ENCODE peak calls at places on chromosome 12, in four cellular contexts. Y is HCT116, H is K562, Z is GM12878. P is an unnamed sample.

GRCh38 chr12:105617141-105617540 is 286.6 kb downstream of the C12orf75 start:
- DNase-seq in H (no peak), Z (no peak), Y (no peak), P (no peak)

GRCh38 chr12:81953541-81953940 is 194.4 kb upstream of the PPFIA2 start:
- DNase-seq in Y (no peak), H (no peak), Z (no peak), P (no peak)

GRCh38 chr12:114936148-114937099 is 252.4 kb upstream of the TBX3 start:
- DNase-seq in Z (no peak), Y (no peak), H (no peak), P (no peak)

GRCh38 chr12:27840229-27840999 is 60.4 kb upstream of the MANSC4 start:
- DNase-seq in Z (no peak), Y (no peak), H (no peak), P (no peak)

GRCh38 chr12:34033628-34034296 is 11.5 kb downstream of the ALG10 start:
- DNase-seq in Z (no peak), H (peak), Y (peak), P (no peak)

GRCh38 chr12:87491598-87491997 is 537.6 kb downstream of the C12orf50 start:
- DNase-seq in H (no peak), Z (no peak), Y (no peak), P (no peak)

GRCh38 chr12:29159690-29160089 is 10.6 kb downstream of the FAR2 start:
- DNase-seq in Z (no peak), H (no peak), Y (no peak), P (no peak)

GRCh38 chr12:25123126-25123525 is 71.8 kb downstream of the DNAI7 start:
- DNase-seq in Z (no peak), H (no peak), Y (no peak), P (no peak)

GRCh38 chr12:69936214-69936731 is 111.2 kb downstream of the MYRFL start:
- DNase-seq in Y (no peak), Z (no peak), H (no peak), P (no peak)

GRCh38 chr12:107840186-107840585 is 65.7 kb downstream of the ASCL4 start:
- DNase-seq in Y (no peak), H (no peak), Z (no peak), P (no peak)

GRCh38 chr12:80299976-80300375 is 144.1 kb upstream of the PTPRQ start:
- DNase-seq in Z (peak), Y (no peak), H (no peak), P (no peak)

GRCh38 chr12:95277139-95277538 is 59.5 kb downstream of the VEZT start:
- DNase-seq in Y (no peak), H (no peak), Z (no peak), P (no peak)

GRCh38 chr12:103523771-103524170 is 28.0 kb upstream of the C12orf42 start:
- DNase-seq in Z (no peak), Y (no peak), H (no peak), P (no peak)

GRCh38 chr12:1890119-1890703 is 28.2 kb downstream of the CACNA2D4 start:
- DNase-seq in Y (no peak), H (no peak), Z (no peak), P (peak)

GRCh38 chr12:95107362-95107761 is 33.9 kb upstream of the NR2C1 start:
- DNase-seq in Z (no peak), Y (no peak), H (no peak), P (no peak)

GRCh38 chr12:55132816-55133215 is 6.6 kb downstream of the OR9K2 start:
- DNase-seq in Y (no peak), Z (no peak), H (no peak), P (no peak)
- TF ChIP-seq EGR1 in Y (no peak), Z (no peak), H (no peak), P (no peak)

GRCh38 chr12:116055895-116056607 is 221.4 kb downstream of the MED13L start:
- DNase-seq in H (no peak), Y (no peak), Z (no peak), P (no peak)

GRCh38 chr12:116060765-116061164 is 216.7 kb downstream of the MED13L start:
- DNase-seq in Y (no peak), Z (peak), H (no peak), P (no peak)

GRCh38 chr12:116059901-116060300 is 217.6 kb downstream of the MED13L start:
- DNase-seq in H (no peak), Z (no peak), Y (no peak), P (no peak)

GRCh38 chr12:116057356-116057755 is 220.1 kb downstream of the MED13L start:
- DNase-seq in Z (no peak), Y (no peak), H (no peak), P (no peak)

DNA sequence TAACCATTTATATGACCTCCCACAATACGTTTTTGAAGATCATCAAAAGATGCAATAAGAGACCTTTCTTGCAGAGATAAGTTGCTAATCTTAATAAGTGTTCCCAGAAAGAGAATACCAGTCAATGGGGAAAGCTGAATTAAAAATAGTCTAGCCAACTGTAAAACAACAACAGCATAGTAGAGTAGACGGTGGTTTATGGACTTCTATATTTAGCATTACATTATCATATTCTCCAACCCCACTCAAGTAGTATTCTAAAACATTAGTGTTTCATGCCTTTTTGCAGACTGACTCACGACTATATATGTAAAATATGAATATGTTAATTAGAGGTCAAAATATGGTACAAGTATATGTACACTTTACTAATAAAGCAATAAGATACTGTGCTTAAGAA is 218.9 kb downstream of the MED13L start:
- DNase-seq in Z (no peak), Y (no peak), H (no peak), P (no peak)
- TF ChIP-seq EGR1 in Z (no peak), Y (no peak), H (no peak), P (no peak)

GRCh38 chr12:26179829-26180228 is 15.5 kb upstream of the SSPN start:
- DNase-seq in Z (no peak), Y (no peak), H (no peak), P (no peak)
- TF ChIP-seq EGR1 in Z (no peak), Y (no peak), H (no peak), P (no peak)

DNA sequence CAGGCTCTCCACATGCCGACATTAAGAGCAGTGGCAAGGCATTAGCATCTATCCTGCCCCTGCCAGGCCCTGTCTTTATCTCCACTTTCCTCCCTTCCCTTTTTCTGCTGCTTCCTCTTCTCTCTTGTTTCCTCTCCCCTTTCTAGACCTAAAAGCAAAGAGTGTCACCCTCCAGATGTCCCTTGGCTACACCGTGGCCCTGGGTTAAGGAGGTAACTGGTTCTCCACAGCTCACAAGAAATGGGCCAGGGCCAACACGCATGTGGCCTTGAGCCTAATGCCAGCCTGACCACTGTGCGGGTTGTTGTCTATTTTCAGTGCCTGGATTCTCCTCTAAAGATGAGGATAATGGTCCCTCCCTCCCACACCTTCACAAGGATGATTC is 41.7 kb upstream of the DDX11 start:
- DNase-seq in Y (no peak), H (no peak), Z (no peak), P (no peak)
- TF ChIP-seq EGR1 in Y (no peak), H (no peak), Z (no peak), P (no peak)

DNA sequence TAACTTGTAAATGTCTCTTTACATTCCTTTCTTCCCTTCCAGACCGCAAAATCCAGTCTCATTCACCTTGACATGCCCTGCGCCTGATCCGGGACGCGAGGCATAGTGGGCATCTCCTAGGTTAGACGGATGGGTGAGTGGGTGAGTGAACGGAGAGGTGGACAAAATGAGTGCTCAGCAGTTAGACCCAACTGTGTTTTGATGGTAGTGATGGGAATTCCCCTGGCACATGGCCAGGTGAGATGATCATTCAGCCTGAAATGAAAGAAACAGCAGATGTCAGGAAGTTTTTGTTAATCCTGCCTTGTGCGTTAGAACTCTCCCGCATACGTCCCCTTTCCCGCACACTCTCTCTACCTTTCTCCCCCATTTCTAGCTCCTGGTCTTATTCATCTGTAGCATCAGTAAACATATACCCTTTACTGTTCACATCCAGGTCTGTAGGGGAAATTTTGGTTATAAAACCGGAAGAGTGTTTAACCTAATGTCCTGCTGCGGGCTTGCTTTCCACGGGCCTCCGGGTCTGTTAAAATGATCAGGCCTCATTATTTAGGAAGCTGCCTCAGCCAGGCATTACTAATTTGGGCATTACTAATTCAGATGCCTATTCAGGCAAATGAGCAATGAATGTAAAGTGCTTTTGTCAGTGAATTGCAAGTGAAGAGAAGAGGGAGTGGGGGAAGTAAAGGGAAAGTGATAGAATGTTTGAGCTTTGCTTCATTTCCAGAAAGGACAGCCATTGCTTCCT is 172.8 kb downstream of the ETV6 start:
- DNase-seq in Z (peak), H (no peak), Y (no peak), P (no peak)
- TF ChIP-seq EGR1 in Z (no peak), H (no peak), Y (no peak), P (no peak)